ENCODE peak calls at places on chromosome 11, in five cellular contexts. R is CD4-positive, alpha-beta T cell; D is naive thymus-derived CD4-positive, alpha-beta T cell; E is activated CD8-positive, alpha-beta memory T cell treated with anti-CD3 and anti-CD28 coated beads, Interleukin-2, amount 50 U/mL, for 48 hours; L is EH. S is an unnamed sample.

GRCh38 chr11:9385288-9385902 is 943 bp downstream of the IPO7 start:
- DNase-seq in R (no peak), D (no peak), E (no peak), L (no peak), S (no peak)

GRCh38 chr11:118084247-118084646 is 2.5 kb downstream of the SMIM35 start:
- DNase-seq in R (no peak), D (no peak), E (no peak), L (peak; percentile 22), S (no peak)

GRCh38 chr11:125514336-125515101 is 18.5 kb upstream of the FEZ1 start:
- DNase-seq in R (peak; percentile 29), D (peak; percentile 72), E (peak; percentile 62), L (peak; percentile 55), S (no peak)

GRCh38 chr11:85810871-85811611 is at the start of gene SYTL2:
- DNase-seq in R (peak; percentile 82), D (peak; percentile 69), E (peak; percentile 87), L (peak; percentile 76), S (peak; percentile 75)

GRCh38 chr11:67160872-67161783 is 42.1 kb downstream of the KDM2A start:
- DNase-seq in R (no peak), D (no peak), E (no peak), L (peak; percentile 37), S (no peak)

GRCh38 chr11:67119577-67120391 is 721 bp downstream of the KDM2A start:
- DNase-seq in R (peak; percentile 15), D (peak; percentile 37), E (peak; percentile 63), L (peak; percentile 34), S (peak; percentile 24)

GRCh38 chr11:16160146-16160545 is 196.2 kb downstream of the SOX6 start:
- DNase-seq in R (no peak), D (no peak), E (no peak), L (no peak), S (no peak)

GRCh38 chr11:78941226-78941851 is 366.7 kb upstream of the NARS2 start:
- DNase-seq in R (no peak), D (no peak), E (no peak), L (no peak), S (no peak)

GRCh38 chr11:75028321-75029097 is 39.8 kb downstream of the NEU3 start:
- DNase-seq in R (no peak), D (no peak), E (no peak), L (no peak), S (peak; percentile 76)

GRCh38 chr11:44755553-44756505 is 29.1 kb downstream of the TSPAN18 start:
- DNase-seq in R (no peak), D (no peak), E (no peak), L (peak; percentile 51), S (peak; percentile 23)

GRCh38 chr11:44372989-44373388 is 63.0 kb upstream of the ALX4 start:
- DNase-seq in R (no peak), D (no peak), E (no peak), L (no peak), S (no peak)

GRCh38 chr11:70073188-70073817 is 4.8 kb upstream of the ANO1 start:
- DNase-seq in R (no peak), D (no peak), E (no peak), L (no peak), S (no peak)

GRCh38 chr11:19367051-19367709 is 126.4 kb upstream of the E2F8 start:
- DNase-seq in R (no peak), D (no peak), E (no peak), L (peak; percentile 85), S (no peak)